ENCODE peak calls at places on chromosomes 3 and 15, in six cellular contexts. M, L, S, T, J and O are unnamed samples.

GRCh38 chr3:99248913-99249312 is 347.4 kb upstream of the DCBLD2 start:
- DNase-seq in M (no peak), L (no peak), S (no peak), T (no peak), J (no peak), O (no peak)

GRCh38 chr3:192033246-192033645 is 572.3 kb downstream of the PYDC2 start:
- DNase-seq in M (no peak), L (no peak), S (no peak), T (no peak), J (no peak), O (peak; percentile 46)

GRCh38 chr15:65421360-65422215 is 1.2 kb downstream of the IGDCC4 start:
- DNase-seq in M (peak; percentile 76), L (no peak), S (no peak), T (peak; percentile 72), J (peak; percentile 99), O (no peak)

GRCh38 chr15:33152502-33153109 is 41.9 kb downstream of the FMN1 start:
- DNase-seq in M (no peak), L (no peak), S (no peak), T (no peak), J (no peak), O (peak; percentile 53)

GRCh38 chr3:123272547-123272946 is 70.8 kb downstream of the SEC22A start:
- DNase-seq in M (no peak), L (no peak), S (no peak), T (no peak), J (no peak), O (peak; percentile 61)

GRCh38 chr3:178536271-178537079 is at the start of gene KCNMB2:
- DNase-seq in M (no peak), L (no peak), S (no peak), T (no peak), J (no peak), O (no peak)

GRCh38 chr15:76340802-76341365 is 4.3 kb downstream of the ISL2 start:
- DNase-seq in M (peak; percentile 58), L (no peak), S (peak; percentile 31), T (no peak), J (no peak), O (no peak)

GRCh38 chr3:76442374-76442915 is 597.5 kb upstream of the ROBO2 start:
- DNase-seq in M (peak; percentile 4), L (no peak), S (no peak), T (no peak), J (no peak), O (no peak)

GRCh38 chr3:134603480-134603879 is 47.3 kb downstream of the KY start:
- DNase-seq in M (no peak), L (no peak), S (no peak), T (peak; percentile 56), J (no peak), O (no peak)

GRCh38 chr3:56962200-56962599 is 98.3 kb upstream of the SPATA12 start:
- DNase-seq in M (no peak), L (no peak), S (no peak), T (no peak), J (no peak), O (peak; percentile 17)